ENCODE peak calls at places on chromosomes 11 and 22, in ten cellular contexts. O is cardiac muscle cell; S is psoas muscle; U is MCF 10A; A is bronchial epithelial cell; P is RWPE1; K is CD4-positive, alpha-beta T cell; F is endothelial cell; L is IMR-90; W is AG10803. M is an unnamed sample.

GRCh38 chr22:43884600-43885318 is 7.1 kb downstream of the PNPLA5 start:
- DNase-seq in O (peak; percentile 58), S (peak; percentile 68), U (peak; percentile 59), A (peak; percentile 21), P (peak; percentile 44), K (peak; percentile 22), F (peak; percentile 76), L (peak; percentile 31), W (peak; percentile 46), M (peak; percentile 50)

GRCh38 chr11:69308936-69309799 is 15.2 kb downstream of the MYEOV start:
- DNase-seq in O (no peak), S (no peak), U (no peak), A (no peak), P (no peak), K (no peak), F (no peak), L (no peak), W (no peak), M (no peak)

GRCh38 chr11:29318134-29318845 is 698.5 kb downstream of the KCNA4 start:
- DNase-seq in O (no peak), S (no peak), U (no peak), A (peak; percentile 55), P (no peak), K (no peak), F (no peak), L (peak; percentile 85), W (peak; percentile 70), M (peak; percentile 18)

GRCh38 chr11:69641681-69642548 is 959 bp downstream of the CCND1 start:
- DNase-seq in O (peak; percentile 27), S (no peak), U (peak; percentile 11), A (no peak), P (no peak), K (no peak), F (no peak), L (no peak), W (no peak), M (peak; percentile 33)

GRCh38 chr11:17483505-17483904 is 6.9 kb upstream of the ABCC8 start:
- DNase-seq in O (no peak), S (no peak), U (no peak), A (no peak), P (no peak), K (no peak), F (no peak), L (no peak), W (no peak), M (no peak)

GRCh38 chr11:56103210-56103737 is at the start of gene OR8H2:
- DNase-seq in O (no peak), S (no peak), U (no peak), A (no peak), P (no peak), K (no peak), F (no peak), L (no peak), W (no peak), M (no peak)

GRCh38 chr22:28075260-28075981 is 156.4 kb upstream of the PITPNB start:
- DNase-seq in O (peak; percentile 87), S (peak; percentile 39), U (peak; percentile 53), A (peak; percentile 67), P (peak; percentile 14), K (no peak), F (no peak), L (peak; percentile 91), W (peak; percentile 87), M (peak; percentile 84)

GRCh38 chr11:122141757-122142156 is 25.7 kb upstream of the BLID start:
- DNase-seq in O (no peak), S (no peak), U (no peak), A (no peak), P (no peak), K (no peak), F (no peak), L (no peak), W (no peak), M (no peak)

GRCh38 chr22:24986816-24987215 is 34.3 kb downstream of the KIAA1671 start:
- DNase-seq in O (no peak), S (no peak), U (no peak), A (no peak), P (no peak), K (no peak), F (no peak), L (no peak), W (no peak), M (no peak)

GRCh38 chr11:20634044-20634443 is 34.6 kb downstream of the SLC6A5 start:
- DNase-seq in O (peak; percentile 47), S (no peak), U (peak; percentile 24), A (no peak), P (no peak), K (no peak), F (no peak), L (no peak), W (no peak), M (peak; percentile 17)
- TF ChIP-seq CTCF in O (peak; percentile 60), S (no peak), U (no peak), A (peak; percentile 32), P (no peak), K (no peak), F (no peak), L (no peak), W (no peak), M (peak; percentile 44)

GRCh38 chr11:123561046-123561781 is 93.2 kb downstream of the SCN3B start:
- DNase-seq in O (peak; percentile 56), S (peak; percentile 35), U (no peak), A (peak; percentile 31), P (no peak), K (no peak), F (peak; percentile 57), L (peak; percentile 56), W (peak; percentile 40), M (peak; percentile 78)
- TF ChIP-seq CTCF in O (peak; percentile 45), S (peak; percentile 13), U (no peak), A (peak; percentile 65), P (no peak), K (no peak), F (no peak), L (peak; percentile 44), W (peak; percentile 53), M (peak; percentile 50)

GRCh38 chr11:62266558-62266957 is 3.4 kb upstream of the SCGB2A2 start:
- DNase-seq in O (no peak), S (no peak), U (peak; percentile 31), A (peak; percentile 79), P (peak; percentile 44), K (no peak), F (no peak), L (peak; percentile 6), W (no peak), M (peak; percentile 21)

GRCh38 chr11:62267576-62267975 is 2.4 kb upstream of the SCGB2A2 start:
- DNase-seq in O (no peak), S (no peak), U (peak; percentile 6), A (peak; percentile 26), P (no peak), K (no peak), F (no peak), L (no peak), W (no peak), M (no peak)

GRCh38 chr11:62267050-62267449 is 2.9 kb upstream of the SCGB2A2 start:
- DNase-seq in O (no peak), S (no peak), U (no peak), A (no peak), P (no peak), K (no peak), F (no peak), L (no peak), W (no peak), M (no peak)

GRCh38 chr11:62273284-62273683 is 3.3 kb downstream of the SCGB2A2 start:
- DNase-seq in O (no peak), S (no peak), U (no peak), A (no peak), P (no peak), K (no peak), F (no peak), L (no peak), W (no peak), M (no peak)

GRCh38 chr11:62269654-62270278 is at the start of gene SCGB2A2:
- DNase-seq in O (no peak), S (no peak), U (peak; percentile 45), A (peak; percentile 66), P (peak; percentile 16), K (no peak), F (no peak), L (no peak), W (no peak), M (no peak)
- TF ChIP-seq CTCF in O (peak; percentile 6), S (peak; percentile 32), U (peak; percentile 46), A (peak; percentile 45), P (no peak), K (no peak), F (no peak), L (no peak), W (no peak), M (peak; percentile 16)

DNA sequence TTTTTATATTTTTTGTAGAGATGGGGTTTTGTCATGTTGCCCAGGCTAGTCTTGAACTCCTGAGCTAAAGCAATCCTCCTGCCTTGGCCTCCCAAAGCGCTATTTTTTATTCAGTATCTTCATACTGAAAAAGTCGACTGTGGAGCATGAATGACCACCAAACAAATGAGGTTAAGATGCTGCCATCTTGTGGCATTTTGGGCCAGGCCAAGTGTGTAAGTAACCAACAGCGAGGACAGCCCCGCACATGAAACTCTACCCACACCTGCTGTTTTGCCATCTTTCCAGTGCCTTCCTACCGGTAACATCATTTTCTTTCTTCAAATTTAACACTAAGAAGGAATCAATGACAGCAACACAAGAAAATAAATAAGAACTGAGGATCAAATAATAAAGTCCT is 32.2 kb upstream of the AQP11 start:
- DNase-seq in O (peak; percentile 19), S (no peak), U (peak; percentile 27), A (peak; percentile 10), P (no peak), K (no peak), F (peak; percentile 31), L (peak; percentile 9), W (no peak), M (peak; percentile 18)
- TF ChIP-seq CTCF in O (peak; percentile 6), S (no peak), U (peak; percentile 11), A (no peak), P (peak; percentile 14), K (no peak), F (no peak), L (no peak), W (peak; percentile 8), M (peak; percentile 13)

GRCh38 chr22:50613291-50613981 is 12.8 kb downstream of the MAPK8IP2 start:
- DNase-seq in O (peak; percentile 25), S (no peak), U (no peak), A (peak; percentile 18), P (no peak), K (no peak), F (no peak), L (no peak), W (peak; percentile 24), M (no peak)
- TF ChIP-seq CTCF in O (no peak), S (no peak), U (no peak), A (no peak), P (no peak), K (no peak), F (no peak), L (no peak), W (no peak), M (no peak)